ENCODE peak calls at places on chromosomes 3 and 15, in seven cellular contexts. Z is foreskin melanocyte, M is NCI-H1930, V is SJSA1, U is NCI-H1105, N is lower lobe of right lung, Y is HEK293T. R is an unnamed sample.

GRCh38 chr15:98689431-98689861 is 41.1 kb downstream of the IGF1R start:
- DNase-seq in Y (no peak), Z (no peak), N (no peak), M (no peak), V (peak), U (no peak), R (peak)

GRCh38 chr15:47570044-47570443 is 147.3 kb upstream of the SEMA6D start:
- DNase-seq in M (no peak), Y (no peak), N (no peak), V (no peak), U (no peak), Z (no peak), R (no peak)

GRCh38 chr3:163476179-163476578 is 1602.1 kb downstream of the SI start:
- DNase-seq in U (peak), V (no peak), M (no peak), N (no peak), Y (no peak), Z (no peak), R (no peak)

GRCh38 chr3:49906004-49906860 is 2.6 kb upstream of the MST1R start:
- DNase-seq in Y (peak), U (no peak), M (no peak), Z (no peak), V (no peak), N (peak), R (peak)

GRCh38 chr15:80936288-80937078 is 53.1 kb downstream of the MESD start:
- DNase-seq in Z (no peak), Y (no peak), U (no peak), V (no peak), N (no peak), M (no peak), R (no peak)

GRCh38 chr3:52872245-52872644 is 25.1 kb downstream of the STIMATE start:
- DNase-seq in V (no peak), N (no peak), Z (no peak), U (no peak), Y (no peak), M (no peak), R (no peak)

GRCh38 chr3:79604681-79605080 is 163.1 kb downstream of the ROBO1 start:
- DNase-seq in V (no peak), U (no peak), Z (no peak), Y (no peak), M (no peak), N (no peak), R (no peak)

GRCh38 chr3:50121416-50122032 is 32.8 kb downstream of the RBM5 start:
- DNase-seq in U (peak), V (peak), Z (peak), Y (peak), M (peak), N (peak), R (peak)

GRCh38 chr3:185254799-185255198 is 950 bp upstream of the EHHADH start:
- DNase-seq in Y (no peak), V (no peak), N (no peak), M (no peak), U (no peak), Z (no peak), R (no peak)

GRCh38 chr15:51799174-51799907 is 30.1 kb upstream of the TMOD3 start:
- DNase-seq in Z (no peak), Y (no peak), N (no peak), U (no peak), M (no peak), V (no peak), R (no peak)

GRCh38 chr3:184506579-184506978 is 55.0 kb upstream of the EPHB3 start:
- DNase-seq in M (no peak), N (no peak), U (no peak), V (no peak), Y (no peak), Z (no peak), R (peak)

GRCh38 chr15:96345560-96346389 is 15.3 kb downstream of the NR2F2 start:
- DNase-seq in V (peak), M (no peak), Z (peak), Y (peak), U (peak), N (no peak), R (peak)

GRCh38 chr15:25391971-25392733 is 46.7 kb downstream of the UBE3A start:
- DNase-seq in Y (no peak), M (no peak), N (no peak), V (peak), U (no peak), Z (peak), R (peak)

GRCh38 chr3:41569632-41570338 is 370.5 kb downstream of the CTNNB1 start:
- DNase-seq in V (no peak), N (no peak), U (no peak), Y (no peak), M (no peak), Z (no peak), R (no peak)

GRCh38 chr3:72487946-72488735 is 360.1 kb downstream of the SHQ1 start:
- DNase-seq in M (no peak), Y (no peak), U (no peak), V (no peak), N (no peak), Z (no peak), R (peak)

GRCh38 chr3:74233091-74233490 is 381.4 kb downstream of the CNTN3 start:
- DNase-seq in Y (no peak), Z (no peak), N (no peak), V (no peak), U (no peak), M (no peak), R (no peak)

GRCh38 chr3:64094713-64095079 is 71.4 kb upstream of the PSMD6 start:
- DNase-seq in V (no peak), N (no peak), Y (no peak), Z (no peak), U (no peak), M (no peak), R (no peak)

GRCh38 chr3:129942296-129942695 is 32.2 kb upstream of the TRH start:
- DNase-seq in Y (peak), Z (peak), V (peak), N (peak), U (peak), M (peak), R (peak)

GRCh38 chr3:73509812-73510211 is 114.9 kb downstream of the PDZRN3 start:
- DNase-seq in V (no peak), Z (peak), N (no peak), Y (no peak), U (no peak), M (no peak), R (peak)

GRCh38 chr15:57343018-57343417 is 33.3 kb upstream of the CGNL1 start:
- DNase-seq in U (no peak), V (no peak), N (no peak), M (no peak), Y (no peak), Z (no peak), R (no peak)

GRCh38 chr3:11165457-11165856 is 11.2 kb downstream of the HRH1 start:
- DNase-seq in M (no peak), Z (no peak), N (no peak), Y (no peak), U (no peak), V (no peak), R (no peak)

GRCh38 chr3:72327008-72327407 is 521.2 kb downstream of the SHQ1 start:
- DNase-seq in V (no peak), M (no peak), N (no peak), Z (no peak), U (no peak), Y (no peak), R (no peak)

GRCh38 chr3:78497692-78498091 is 1270.1 kb downstream of the ROBO1 start:
- DNase-seq in Y (no peak), U (peak), Z (no peak), V (no peak), M (no peak), N (no peak), R (peak)

GRCh38 chr3:166731701-166732100 is 648.4 kb downstream of the ZBBX start:
- DNase-seq in Y (no peak), Z (no peak), U (no peak), V (no peak), N (no peak), M (no peak), R (no peak)

GRCh38 chr3:11600501-11601282 is 43.0 kb downstream of the VGLL4 start:
- DNase-seq in N (no peak), Y (no peak), U (no peak), V (peak), Z (peak), M (no peak), R (peak)

GRCh38 chr15:44593042-44593736 is 56.2 kb downstream of the EIF3J start:
- DNase-seq in M (no peak), Z (no peak), N (no peak), V (no peak), U (no peak), Y (no peak), R (peak)

GRCh38 chr3:194986208-194987043 is 284.5 kb downstream of the XXYLT1 start:
- DNase-seq in U (no peak), Z (no peak), V (no peak), Y (no peak), M (no peak), N (peak), R (no peak)

GRCh38 chr3:166575166-166575565 is 737.9 kb upstream of the BCHE start:
- DNase-seq in Z (no peak), M (no peak), V (no peak), N (no peak), U (no peak), Y (no peak), R (no peak)

GRCh38 chr3:196636369-196637349 is 2.8 kb upstream of the NRROS start:
- DNase-seq in Z (no peak), Y (no peak), M (no peak), N (no peak), U (no peak), V (no peak), R (peak)

GRCh38 chr15:67832031-67832551 is 6.8 kb downstream of the SKOR1 start:
- DNase-seq in U (no peak), Y (no peak), V (no peak), M (no peak), Z (no peak), N (no peak), R (peak)

GRCh38 chr3:40020689-40021088 is 211.3 kb downstream of the MYRIP start:
- DNase-seq in N (no peak), U (no peak), M (no peak), V (no peak), Z (no peak), Y (no peak), R (no peak)

GRCh38 chr3:53845103-53845880 is 927 bp downstream of the CHDH start:
- DNase-seq in Y (peak), M (no peak), V (peak), N (peak), Z (no peak), U (no peak), R (peak)

GRCh38 chr15:63763476-63764123 is 70.1 kb downstream of the HERC1 start:
- DNase-seq in U (no peak), Y (no peak), V (peak), N (no peak), M (no peak), Z (no peak), R (peak)

GRCh38 chr3:129525341-129525968 is 3.0 kb upstream of the RHO start:
- DNase-seq in M (no peak), Z (no peak), N (no peak), U (no peak), V (peak), Y (no peak), R (peak)

R was measured in GM23248.